ENCODE peak calls at places on chromosomes 7 and 10, in four cellular contexts. Z is fibroblast of lung, O is AG09319, D is Calu3. K is an unnamed sample.
A peak's percentile ranks its signal among the peaks of the same experiment; 100 is the strongest.

GRCh38 chr10:29735628-29736324 is 101.0 kb upstream of the SVIL start:
- DNase-seq in D (peak; percentile 97), Z (peak; percentile 77), O (peak; percentile 30), K (peak; percentile 38)

GRCh38 chr10:117217196-117217761 is 20.0 kb downstream of the KCNK18 start:
- DNase-seq in D (peak; percentile 22), O (no peak), Z (no peak), K (no peak)

GRCh38 chr7:136874393-136875032 is 6.1 kb downstream of the CHRM2 start:
- DNase-seq in O (no peak), Z (peak; percentile 53), D (no peak), K (no peak)

GRCh38 chr7:44390701-44391100 is 65.3 kb upstream of the CAMK2B start:
- DNase-seq in Z (no peak), O (no peak), D (no peak), K (no peak)

GRCh38 chr7:143171697-143172096 is 11.5 kb upstream of the TAS2R39 start:
- DNase-seq in O (no peak), Z (no peak), D (peak; percentile 60), K (no peak)

GRCh38 chr10:119103687-119104652 is at the start of gene DENND10:
- DNase-seq in Z (peak; percentile 83), D (peak; percentile 66), O (no peak), K (peak; percentile 67)

GRCh38 chr10:86306628-86307278 is 59.8 kb downstream of the GRID1 start:
- DNase-seq in O (no peak), D (peak; percentile 13), Z (peak; percentile 2), K (no peak)

GRCh38 chr7:138890782-138891445 is 90.3 kb downstream of the KIAA1549 start:
- DNase-seq in Z (peak; percentile 54), D (peak; percentile 63), O (peak; percentile 75), K (no peak)

GRCh38 chr7:104791065-104791464 is 222.9 kb upstream of the KMT2E start:
- DNase-seq in D (peak; percentile 15), O (no peak), Z (no peak), K (no peak)

GRCh38 chr7:18290865-18291264 is 204.7 kb upstream of the HDAC9 start:
- DNase-seq in D (no peak), O (no peak), Z (no peak), K (no peak)

GRCh38 chr10:119608316-119609155 is 11.8 kb upstream of the TIAL1 start:
- DNase-seq in O (no peak), D (peak; percentile 57), Z (peak; percentile 40), K (no peak)

DNA sequence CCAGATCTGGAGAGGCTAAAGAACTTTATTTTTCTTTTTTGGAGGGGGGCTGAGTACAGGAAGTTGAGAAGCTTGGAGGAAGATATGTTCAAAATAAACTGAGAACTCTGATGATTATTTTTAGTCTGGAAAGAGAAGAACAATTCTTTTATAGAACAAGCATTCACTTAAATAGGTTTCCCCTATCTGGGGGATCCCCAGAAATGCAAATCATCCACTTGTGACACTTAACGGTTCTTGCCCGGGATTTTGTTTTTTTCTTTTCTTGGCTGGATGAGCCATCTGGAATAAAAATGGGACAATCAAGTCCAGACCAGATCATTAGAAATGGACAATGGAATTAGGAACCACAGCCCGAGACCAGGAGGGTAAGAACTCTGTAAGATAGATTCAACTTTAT is 95.9 kb upstream of the EGR2 start:
- DNase-seq in Z (no peak), D (no peak), O (no peak), K (no peak)
- TF ChIP-seq CTCF in Z (no peak), D (no peak), O (no peak), K (no peak)

DNA sequence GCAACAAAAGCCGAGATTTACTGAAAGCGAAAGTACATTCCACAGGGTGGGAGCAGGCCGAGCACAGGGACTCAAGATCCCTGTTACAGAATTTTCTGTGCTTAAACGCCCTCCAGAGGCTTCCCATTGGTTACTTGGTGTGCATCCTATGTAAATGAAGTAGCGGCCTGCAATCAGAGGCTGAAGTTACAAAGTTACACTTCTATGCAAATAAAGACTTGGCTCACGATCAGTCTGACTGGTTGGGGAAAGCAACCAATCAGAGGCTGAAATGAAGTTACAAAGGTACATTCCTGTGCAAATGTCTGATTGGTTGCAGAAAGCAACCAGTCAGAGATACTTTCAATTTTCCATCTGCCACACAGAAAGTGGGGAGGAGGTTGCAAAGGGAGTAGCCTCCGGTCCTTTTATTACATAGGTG is 4.1 kb downstream of the ACBD7 start:
- DNase-seq in Z (peak; percentile 99), O (peak; percentile 91), D (peak; percentile 67), K (no peak)
- TF ChIP-seq CTCF in Z (peak; percentile 24), O (peak; percentile 3), D (no peak), K (no peak)

DNA sequence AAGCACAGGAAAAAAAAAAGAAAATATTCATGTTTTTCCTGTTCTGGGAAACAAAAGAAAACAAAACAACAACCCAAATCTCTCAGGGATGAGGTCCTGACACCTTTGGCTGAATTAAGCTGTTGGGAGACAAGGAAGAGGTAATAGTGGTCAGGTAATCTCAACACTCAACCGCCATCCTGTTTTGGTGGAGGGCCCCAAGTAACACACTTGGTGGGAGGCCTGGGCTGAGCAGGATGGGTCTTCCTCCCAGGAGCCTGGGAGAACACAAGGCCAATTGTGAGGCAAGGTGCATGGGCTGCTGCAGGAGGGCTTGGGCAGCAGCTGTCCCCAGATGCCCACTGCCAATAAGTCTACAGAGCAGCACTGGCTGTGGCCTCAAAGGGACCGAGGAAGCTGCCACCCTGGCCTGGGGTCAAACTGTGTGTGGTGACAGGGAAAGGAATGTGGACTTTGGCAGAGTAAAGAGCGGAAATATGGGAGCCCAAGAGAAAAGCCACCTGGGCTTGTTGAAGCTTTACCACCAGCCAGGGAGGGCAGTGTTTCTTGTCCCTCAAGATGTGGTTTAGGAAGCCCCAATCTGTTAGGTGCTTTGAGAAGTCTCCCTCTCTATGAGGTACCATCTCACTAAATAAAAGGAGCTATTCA is 93.5 kb upstream of the SLC25A13 start:
- DNase-seq in D (peak; percentile 55), Z (no peak), O (no peak), K (no peak)
- TF ChIP-seq CTCF in D (no peak), Z (no peak), O (no peak), K (no peak)

GRCh38 chr7:74165867-74166593 is 8.1 kb upstream of the EIF4H start:
- DNase-seq in O (no peak), D (no peak), Z (no peak), K (no peak)

GRCh38 chr7:74164985-74165456 is 9.1 kb upstream of the EIF4H start:
- DNase-seq in D (no peak), Z (peak; percentile 40), O (no peak), K (no peak)
- TF ChIP-seq CTCF in D (no peak), Z (peak; percentile 61), O (peak; percentile 43), K (no peak)

DNA sequence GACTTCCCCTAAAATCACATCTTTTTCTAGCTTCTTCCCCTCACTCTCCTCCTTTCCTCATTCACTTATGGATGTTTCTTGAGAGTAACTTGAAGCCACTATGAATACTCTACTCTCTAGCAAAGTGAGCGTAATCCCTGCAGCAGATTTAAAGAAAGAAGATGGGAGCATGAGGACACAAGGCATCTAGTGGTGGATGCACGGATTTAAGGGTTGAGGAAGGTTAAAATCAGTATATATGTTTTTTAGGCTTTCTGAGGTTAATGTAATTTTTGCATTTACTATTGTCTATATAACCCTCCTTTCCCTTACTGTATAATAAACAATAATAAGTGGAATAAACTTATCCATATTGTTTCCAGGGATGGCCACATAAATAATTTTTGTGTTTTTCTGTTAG is 495.2 kb upstream of the TPK1 start:
- DNase-seq in O (no peak), D (no peak), Z (no peak), K (no peak)
- TF ChIP-seq CTCF in O (no peak), D (no peak), Z (no peak), K (no peak)

GRCh38 chr7:109473172-109473571 is 903.5 kb downstream of the DNAJB9 start:
- DNase-seq in D (no peak), Z (no peak), O (no peak), K (no peak)

GRCh38 chr7:109479388-109479787 is 909.7 kb downstream of the DNAJB9 start:
- DNase-seq in D (no peak), O (no peak), Z (no peak), K (no peak)

DNA sequence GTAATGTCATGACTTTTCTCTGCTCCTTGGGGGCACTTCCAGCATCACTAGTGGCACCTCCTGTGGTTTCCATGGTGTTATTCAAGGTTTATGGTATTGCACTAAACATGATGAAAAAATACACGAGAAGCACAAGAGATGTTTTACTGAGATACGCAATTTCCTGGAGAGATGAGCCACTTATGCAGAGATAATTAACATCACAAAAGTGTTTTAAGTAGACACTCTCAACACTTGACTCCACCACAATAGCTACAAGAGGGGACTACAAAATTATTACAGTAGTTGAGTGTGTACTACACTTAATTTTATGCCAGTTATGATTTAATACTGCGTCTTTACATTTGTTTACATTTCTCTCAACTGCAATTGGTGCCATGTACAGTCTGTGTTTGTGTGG is 906.7 kb downstream of the DNAJB9 start:
- DNase-seq in Z (no peak), D (no peak), O (no peak), K (no peak)
- TF ChIP-seq CTCF in Z (no peak), D (no peak), O (no peak), K (no peak)

K was measured in omental fat pad.